ENCODE peak calls at places on chromosomes 7 and 10, in five cellular contexts. C is H9, M is DND-41, N is IMR-90, F is MM.1S. G is an unnamed sample. For H3K4me1, the result is how much of the 10 kb centered on the place peaks cover.

GRCh38 chr10:49139866-49140195 is 6.0 kb upstream of the FAM170B start:
- DNase-seq in C (no peak), M (no peak), N (peak), F (no peak), G (peak)

GRCh38 chr7:45196374-45196773 is 38.8 kb downstream of the RAMP3 start:
- DNase-seq in C (no peak), M (no peak), N (no peak), F (no peak), G (no peak)

GRCh38 chr7:1936531-1937251 is 266.6 kb downstream of the ELFN1 start:
- DNase-seq in C (no peak), M (no peak), N (no peak), F (no peak), G (no peak)

GRCh38 chr10:89805599-89806013 is 104.2 kb downstream of the KIF20B start:
- DNase-seq in C (no peak), M (no peak), N (no peak), F (no peak), G (no peak)

GRCh38 chr10:73183882-73184281 is 16.0 kb downstream of the FAM149B1 start:
- DNase-seq in C (no peak), M (no peak), N (peak), F (no peak), G (no peak)

GRCh38 chr7:151886783-151887182 is 9.9 kb upstream of the PRKAG2 start:
- DNase-seq in C (no peak), M (no peak), N (no peak), F (no peak), G (no peak)

GRCh38 chr7:27767374-27767773 is 27.4 kb downstream of the TAX1BP1 start:
- DNase-seq in C (no peak), M (no peak), N (peak), F (no peak), G (peak)

GRCh38 chr10:69961168-69961863 is 91.3 kb upstream of the MACROH2A2 start:
- DNase-seq in C (peak), M (no peak), N (no peak), F (no peak), G (peak)

GRCh38 chr7:150586778-150587152 is 19.6 kb downstream of the GIMAP4 start:
- DNase-seq in C (no peak), M (peak), N (no peak), F (no peak), G (no peak)

GRCh38 chr10:78448470-78448869 is 414.8 kb downstream of the RPS24 start:
- DNase-seq in C (no peak), M (no peak), N (no peak), F (no peak), G (no peak)

GRCh38 chr10:96384471-96384870 is 25.7 kb upstream of the OPALIN start:
- DNase-seq in C (no peak), M (no peak), N (no peak), F (no peak), G (no peak)

GRCh38 chr7:20596653-20597052 is 18.8 kb upstream of the ABCB5 start:
- DNase-seq in C (no peak), M (no peak), N (peak), F (no peak), G (peak)

GRCh38 chr7:3245077-3245476 is 56.0 kb upstream of the SDK1 start:
- DNase-seq in C (no peak), M (no peak), N (peak), F (no peak), G (no peak)

GRCh38 chr7:92251181-92251580 is 5.4 kb downstream of the ANKIB1 start:
- DNase-seq in C (no peak), M (no peak), N (no peak), F (no peak), G (no peak)

GRCh38 chr7:20647908-20648776 is 32.7 kb downstream of the ABCB5 start:
- DNase-seq in C (peak), M (peak), N (no peak), F (peak), G (peak)

GRCh38 chr7:43513236-43513635 is 69.7 kb upstream of the STK17A start:
- DNase-seq in C (no peak), M (peak), N (no peak), F (no peak), G (no peak)

GRCh38 chr7:75892634-75893272 is 13.9 kb downstream of the RHBDD2 start:
- DNase-seq in C (no peak), M (no peak), N (peak), F (no peak), G (no peak)

GRCh38 chr7:27442446-27442845 is 199.8 kb downstream of the EVX1 start:
- DNase-seq in C (no peak), M (no peak), N (peak), F (no peak), G (peak)

GRCh38 chr7:8442814-8443304 is 9.4 kb downstream of the NXPH1 start:
- DNase-seq in C (peak), M (peak), N (no peak), F (no peak), G (no peak)

GRCh38 chr10:30439931-30440330 is 5.9 kb downstream of the MAP3K8 start:
- DNase-seq in C (no peak), M (no peak), N (no peak), F (no peak), G (no peak)

GRCh38 chr10:30443049-30443448 is 9.1 kb downstream of the MAP3K8 start:
- DNase-seq in C (no peak), M (no peak), N (no peak), F (no peak), G (no peak)

GRCh38 chr10:30445716-30446115 is 11.7 kb downstream of the MAP3K8 start:
- DNase-seq in C (no peak), M (no peak), N (peak), F (no peak), G (peak)

GRCh38 chr10:30438016-30438850 is 4.2 kb downstream of the MAP3K8 start:
- DNase-seq in C (no peak), M (no peak), N (peak), F (peak), G (no peak)

GRCh38 chr10:30441974-30442606 is 8.1 kb downstream of the MAP3K8 start:
- DNase-seq in C (no peak), M (no peak), N (no peak), F (no peak), G (no peak)
- H3K9ac ChIP-seq in C (no peak), M (no peak), N (no peak), F (no peak), G (no peak)

GRCh38 chr7:148894596-148894995 is 10.5 kb upstream of the EZH2 start:
- DNase-seq in C (no peak), M (no peak), N (no peak), F (no peak), G (no peak)

GRCh38 chr7:148903504-148903903 is 19.4 kb upstream of the EZH2 start:
- DNase-seq in C (no peak), M (no peak), N (no peak), F (no peak), G (no peak)

GRCh38 chr7:148901178-148901577 is 17.1 kb upstream of the EZH2 start:
- DNase-seq in C (no peak), M (no peak), N (no peak), F (no peak), G (no peak)

GRCh38 chr7:148893071-148893470 is 9.0 kb upstream of the EZH2 start:
- DNase-seq in C (no peak), M (no peak), N (no peak), F (no peak), G (no peak)

GRCh38 chr7:148898845-148899474 is 14.9 kb upstream of the EZH2 start:
- DNase-seq in C (no peak), M (no peak), N (no peak), F (no peak), G (no peak)
- H3K4me1 ChIP-seq in C (under half), M (under half), N (under half), F (under half), G (under half)

GRCh38 chr7:9523579-9523978 is 1090.2 kb downstream of the NXPH1 start:
- DNase-seq in C (no peak), M (no peak), N (no peak), F (no peak), G (no peak)
- TF ChIP-seq CTCF in C (no peak), M (no peak), N (no peak), F (no peak), G (no peak)

DNA sequence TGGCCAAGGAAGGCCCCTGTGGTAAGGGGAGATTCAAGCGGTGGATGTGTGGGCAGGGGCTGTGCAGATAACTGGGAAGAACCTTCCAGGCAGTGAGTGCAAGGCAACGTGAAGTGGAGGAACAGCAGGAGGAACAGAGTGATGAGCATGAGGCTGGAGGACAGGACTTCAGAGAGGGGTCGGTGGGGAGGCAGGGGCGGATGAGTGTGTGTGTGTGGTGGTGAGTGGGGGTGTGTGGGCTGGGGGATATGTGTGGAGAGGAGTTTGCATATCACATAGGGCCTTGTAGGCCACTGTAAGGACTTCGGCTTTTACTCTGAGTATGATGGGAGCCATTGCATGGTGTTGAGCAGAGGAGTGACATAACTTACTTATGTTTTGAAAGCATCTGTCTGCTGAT is 73.8 kb downstream of the SYPL1 start:
- DNase-seq in C (no peak), M (no peak), N (no peak), F (peak), G (no peak)
- H3K9ac ChIP-seq in C (no peak), M (no peak), N (no peak), F (no peak), G (no peak)

GRCh38 chr10:110217609-110218008 is 10.2 kb downstream of the MXI1 start:
- DNase-seq in C (no peak), M (no peak), N (no peak), F (no peak), G (no peak)
- H3K4me1 ChIP-seq in C (under half), M (under half), N (under half), F (half or more), G (under half)

DNA sequence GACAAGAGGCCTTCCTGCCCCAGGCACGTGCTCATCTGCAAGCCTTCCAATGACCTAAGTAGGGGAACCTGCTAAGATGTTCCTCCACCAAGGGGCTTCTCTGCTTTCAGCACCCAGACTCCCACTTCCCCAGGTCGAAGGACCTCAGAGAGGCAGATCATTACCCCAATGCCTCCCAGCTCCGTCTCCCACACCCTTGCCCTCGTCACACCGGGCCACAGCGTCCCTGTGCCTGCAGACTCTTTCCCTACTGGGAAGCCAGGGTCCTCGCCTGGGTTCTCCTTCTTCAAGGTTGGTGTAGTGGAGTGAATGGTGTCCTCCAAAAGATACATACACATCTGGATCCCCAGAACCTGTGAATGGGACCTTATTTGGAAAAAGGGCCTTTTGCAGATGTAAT is 151.9 kb downstream of the UBE2H start:
- DNase-seq in C (no peak), M (no peak), N (no peak), F (no peak), G (no peak)
- TF ChIP-seq CTCF in C (no peak), M (no peak), N (no peak), F (no peak), G (no peak)

DNA sequence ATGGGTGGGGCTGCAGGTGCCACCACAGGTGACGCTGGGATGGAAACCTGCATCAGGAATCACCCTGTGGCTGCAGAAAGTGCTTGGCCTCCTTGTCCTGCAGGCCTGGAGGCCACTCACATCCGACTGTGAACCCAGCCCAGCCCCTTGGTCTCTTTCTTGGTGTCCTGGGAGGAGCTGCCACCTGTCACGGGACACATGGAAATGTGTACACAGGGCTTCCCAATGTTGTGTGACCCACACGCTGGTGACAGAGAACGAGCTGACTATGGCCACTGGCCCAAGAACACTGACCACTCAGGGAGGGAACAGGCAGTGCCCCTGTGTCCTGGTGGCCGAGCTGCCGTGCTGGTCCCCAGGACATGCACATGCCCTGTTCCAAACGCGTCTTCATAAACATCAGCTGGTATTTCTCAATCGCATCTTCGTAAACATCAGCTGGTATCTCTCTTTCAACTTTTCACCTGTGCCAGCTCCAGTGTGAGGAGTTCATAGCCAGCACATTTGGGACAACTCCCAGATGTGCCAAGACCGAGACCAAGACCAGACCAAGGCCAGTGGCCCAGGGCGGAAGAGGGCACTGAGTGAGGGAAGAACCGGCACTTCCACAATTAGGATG is 57.9 kb upstream of the INPP5A start:
- DNase-seq in C (no peak), M (no peak), N (no peak), F (no peak), G (no peak)
- H3K9ac ChIP-seq in C (no peak), M (no peak), N (no peak), F (no peak), G (no peak)

DNA sequence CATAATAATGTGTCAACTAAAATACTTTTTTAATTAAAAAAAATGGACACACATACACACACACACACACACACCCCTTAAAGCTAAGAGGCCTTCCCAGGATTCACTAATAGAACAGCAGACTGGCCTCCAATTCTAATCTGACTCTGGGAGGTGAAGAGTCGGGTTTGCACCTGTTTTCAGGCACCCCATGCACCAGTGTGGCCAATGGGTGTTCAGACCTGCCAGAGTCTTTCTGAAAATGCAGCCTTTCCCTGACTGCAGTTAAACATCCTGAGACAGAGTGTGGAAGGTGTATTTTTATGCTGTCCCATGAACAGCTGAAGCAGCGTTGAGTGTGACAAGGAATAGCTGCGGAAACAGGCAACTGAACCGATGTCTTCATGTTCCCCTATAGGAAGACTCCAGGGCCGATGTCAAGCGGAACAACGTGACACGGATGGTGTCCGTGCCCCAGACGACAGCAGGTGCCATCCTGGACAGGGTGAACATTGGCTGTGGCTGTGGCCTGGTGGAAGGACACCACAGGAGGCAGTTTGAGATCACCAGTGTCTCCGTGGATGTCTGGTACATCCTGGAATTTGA is 74.6 kb upstream of the LYZL2 start:
- DNase-seq in C (no peak), M (no peak), N (no peak), F (peak), G (no peak)
- H3K4me1 ChIP-seq in C (under half), M (half or more), N (under half), F (under half), G (under half)

DNA sequence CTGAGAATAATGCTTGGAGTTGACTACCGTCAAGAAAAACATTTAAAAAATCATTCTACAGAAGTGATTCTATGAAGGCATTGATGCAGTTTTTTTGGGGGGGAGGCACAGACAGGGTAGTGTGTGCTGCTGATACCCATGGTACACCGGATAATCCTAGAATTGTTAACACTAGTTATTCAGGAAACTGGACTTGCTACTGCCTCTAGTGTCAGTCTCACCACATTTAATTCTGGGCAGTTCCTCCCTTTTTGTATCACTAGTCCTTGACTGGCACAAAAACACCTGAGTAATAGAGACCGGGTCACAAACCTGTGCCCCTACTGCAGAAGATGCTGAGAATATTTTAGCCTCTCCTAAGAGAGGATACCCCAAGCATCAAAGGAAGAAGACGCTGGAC is 13.0 kb upstream of the TCAF1 start:
- DNase-seq in C (no peak), M (no peak), N (no peak), F (no peak), G (peak)
- TF ChIP-seq CTCF in C (peak), M (no peak), N (no peak), F (no peak), G (peak)

GRCh38 chr10:52750629-52751028 is 22.0 kb downstream of the MBL2 start:
- DNase-seq in C (no peak), M (no peak), N (no peak), F (no peak), G (no peak)
- H3K9ac ChIP-seq in C (no peak), M (no peak), N (no peak), F (no peak), G (no peak)